ENCODE peak calls at places on chromosomes 12 and 14, in five cellular contexts. S is A673, D is mammary epithelial cell, C is suprapubic skin, N is lower leg skin. X is an unnamed sample.

GRCh38 chr12:39188689-39189088 is 254.2 kb downstream of the KIF21A start:
- DNase-seq in C (no peak), D (no peak), S (no peak), N (no peak), X (no peak)

GRCh38 chr14:94407906-94408305 is 19.5 kb upstream of the SERPINA1 start:
- DNase-seq in C (no peak), N (no peak), D (no peak), S (no peak), X (no peak)

GRCh38 chr14:100341301-100342031 is 18.3 kb downstream of the SLC25A47 start:
- DNase-seq in N (peak), S (no peak), C (peak), D (peak), X (peak)

GRCh38 chr14:73718742-73719251 is 4.6 kb upstream of the PNMA1 start:
- DNase-seq in D (no peak), N (peak), S (no peak), C (no peak), X (no peak)

GRCh38 chr14:21087294-21088091 is 11.0 kb downstream of the ZNF219 start:
- DNase-seq in N (peak), D (peak), S (peak), C (no peak), X (peak)

GRCh38 chr14:61332658-61333029 is 11.3 kb downstream of the PRKCH start:
- DNase-seq in S (no peak), D (no peak), N (no peak), C (no peak), X (no peak)

GRCh38 chr12:132848521-132848920 is 19.9 kb upstream of the GOLGA3 start:
- DNase-seq in S (no peak), C (no peak), N (no peak), D (no peak), X (no peak)

GRCh38 chr12:52522346-52523011 is 2.3 kb upstream of the KRT5 start:
- DNase-seq in S (peak), N (peak), D (peak), C (peak), X (no peak)

GRCh38 chr12:30687265-30687986 is 8.2 kb downstream of the IPO8 start:
- DNase-seq in S (no peak), C (no peak), D (no peak), N (no peak), X (no peak)

GRCh38 chr12:50397122-50397650 is 777 bp upstream of the FAM186A start:
- DNase-seq in C (peak), N (peak), D (peak), S (no peak), X (no peak)

GRCh38 chr12:114918535-114919233 is 234.7 kb upstream of the TBX3 start:
- DNase-seq in C (no peak), D (peak), N (no peak), S (no peak), X (no peak)

GRCh38 chr12:31837913-31838312 is 109.1 kb upstream of the AMN1 start:
- DNase-seq in D (no peak), S (no peak), C (no peak), N (no peak), X (no peak)

GRCh38 chr14:23364164-23364571 is 804 bp downstream of the EFS start:
- DNase-seq in N (peak), S (peak), C (no peak), D (no peak), X (no peak)

GRCh38 chr12:40058721-40059190 is 47.1 kb downstream of the SLC2A13 start:
- DNase-seq in N (no peak), S (peak), C (no peak), D (peak), X (no peak)

GRCh38 chr14:24058260-24058950 is 6.6 kb downstream of the CARMIL3 start:
- DNase-seq in N (no peak), D (peak), S (peak), C (no peak), X (peak)

GRCh38 chr14:70585221-70585620 is 15.2 kb downstream of the MED6 start:
- DNase-seq in N (no peak), S (peak), C (no peak), D (peak), X (no peak)

GRCh38 chr14:105316968-105317498 is 2.5 kb downstream of the PACS2 start:
- DNase-seq in S (no peak), N (no peak), C (no peak), D (no peak), X (no peak)

GRCh38 chr14:102439556-102439955 is 70.0 kb downstream of the ANKRD9 start:
- DNase-seq in N (no peak), C (no peak), D (no peak), S (no peak), X (no peak)

GRCh38 chr12:6605425-6606330 is 1.5 kb downstream of the CHD4 start:
- DNase-seq in N (no peak), S (peak), D (peak), C (no peak), X (peak)

GRCh38 chr12:116880817-116881324 is 370 bp downstream of the HRK start:
- DNase-seq in N (no peak), C (no peak), D (peak), S (peak), X (no peak)

GRCh38 chr12:29428630-29429029 is 47.7 kb upstream of the ERGIC2 start:
- DNase-seq in C (no peak), S (peak), D (peak), N (no peak), X (peak)

GRCh38 chr12:77031745-77032144 is 33.6 kb downstream of the E2F7 start:
- DNase-seq in N (no peak), D (peak), C (no peak), S (no peak), X (no peak)

GRCh38 chr14:88189040-88189839 is 133.8 kb downstream of the KCNK10 start:
- DNase-seq in D (peak), C (no peak), N (no peak), S (peak), X (no peak)

GRCh38 chr12:51863363-51863920 is 14.9 kb upstream of the FIGNL2 start:
- DNase-seq in S (no peak), D (no peak), C (no peak), N (no peak), X (no peak)

DNA sequence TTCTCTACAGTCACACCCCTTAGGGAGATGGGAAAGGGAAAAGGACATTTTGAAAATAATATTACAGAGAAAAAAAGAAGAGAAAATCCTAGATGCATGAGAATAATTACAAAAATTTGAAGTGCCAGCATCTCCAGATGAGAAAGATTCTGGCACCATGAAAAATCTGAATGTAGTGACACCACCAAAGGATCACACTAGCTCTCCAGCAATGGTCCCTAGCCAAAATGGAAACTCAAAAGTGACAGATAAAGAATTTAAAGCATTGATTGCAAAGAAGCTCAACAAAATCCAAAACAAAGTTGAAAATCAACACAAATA is 27.4 kb upstream of the GARIN6 start:
- DNase-seq in S (no peak), D (no peak), C (no peak), N (no peak), X (no peak)
- TF ChIP-seq CTCF in S (no peak), D (no peak), C (no peak), N (no peak), X (peak)

DNA sequence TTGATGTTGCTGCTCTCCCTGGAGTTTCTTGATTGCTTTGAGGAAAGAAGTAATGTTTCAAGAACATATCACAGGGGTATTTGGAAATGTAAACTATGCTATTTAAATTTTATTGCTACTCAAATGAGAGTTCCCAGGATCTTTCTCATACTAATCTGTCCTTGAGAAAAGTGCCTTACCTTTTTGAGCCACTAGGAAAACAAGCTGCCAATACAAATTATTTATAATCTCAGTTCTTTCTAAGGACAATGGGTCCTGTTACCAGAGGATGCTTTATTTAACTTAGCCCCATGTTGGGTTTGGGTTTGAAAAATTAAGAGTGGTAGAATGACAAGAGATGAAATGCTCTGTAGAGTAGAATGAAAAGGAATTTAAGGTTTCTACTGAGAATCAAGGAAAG is 258.2 kb upstream of the PRKD1 start:
- DNase-seq in S (no peak), N (no peak), C (no peak), D (no peak), X (no peak)
- TF ChIP-seq CTCF in S (peak), N (no peak), C (no peak), D (peak), X (no peak)

GRCh38 chr12:89179245-89179644 is 173.1 kb downstream of the DUSP6 start:
- DNase-seq in C (no peak), N (no peak), D (no peak), S (no peak), X (no peak)
- TF ChIP-seq CTCF in C (no peak), N (no peak), D (no peak), S (no peak), X (no peak)

GRCh38 chr14:97446087-97446486 is 648.9 kb downstream of the VRK1 start:
- DNase-seq in S (no peak), N (no peak), D (no peak), C (no peak), X (no peak)
- TF ChIP-seq CTCF in S (peak), N (no peak), D (no peak), C (no peak), X (no peak)

DNA sequence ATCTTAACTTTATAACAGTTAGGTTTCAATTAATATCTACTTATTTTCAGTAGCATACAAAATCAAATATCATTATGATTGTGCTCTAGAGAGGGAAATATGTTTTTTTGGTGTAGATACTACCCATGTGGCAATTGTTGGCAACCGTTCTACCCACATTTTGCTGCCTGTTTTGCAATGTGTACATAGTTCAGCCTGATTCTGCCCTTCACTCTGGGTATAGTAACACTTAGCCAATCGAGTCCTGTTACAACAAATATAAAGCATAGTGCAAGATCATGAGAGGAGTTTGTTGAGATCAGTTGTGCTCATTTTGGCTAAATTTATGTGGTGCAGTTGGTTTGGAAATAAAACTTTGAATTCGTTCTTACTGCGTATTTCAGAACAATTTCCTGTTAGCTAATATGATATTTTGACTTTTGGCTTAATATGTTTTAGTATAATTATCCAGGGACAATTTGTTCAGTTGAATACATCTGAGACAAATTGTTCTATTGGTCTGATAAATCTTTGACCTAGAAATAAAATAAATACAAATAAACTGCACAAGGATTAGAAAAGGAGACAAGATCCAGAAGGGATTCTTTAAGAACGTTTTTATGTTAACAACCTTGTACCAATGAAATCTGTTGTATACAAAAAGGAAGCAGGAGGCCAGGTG is 76.9 kb downstream of the ATF7IP start:
- DNase-seq in C (no peak), N (no peak), S (no peak), D (no peak), X (no peak)
- TF ChIP-seq CTCF in C (no peak), N (no peak), S (no peak), D (no peak), X (no peak)

DNA sequence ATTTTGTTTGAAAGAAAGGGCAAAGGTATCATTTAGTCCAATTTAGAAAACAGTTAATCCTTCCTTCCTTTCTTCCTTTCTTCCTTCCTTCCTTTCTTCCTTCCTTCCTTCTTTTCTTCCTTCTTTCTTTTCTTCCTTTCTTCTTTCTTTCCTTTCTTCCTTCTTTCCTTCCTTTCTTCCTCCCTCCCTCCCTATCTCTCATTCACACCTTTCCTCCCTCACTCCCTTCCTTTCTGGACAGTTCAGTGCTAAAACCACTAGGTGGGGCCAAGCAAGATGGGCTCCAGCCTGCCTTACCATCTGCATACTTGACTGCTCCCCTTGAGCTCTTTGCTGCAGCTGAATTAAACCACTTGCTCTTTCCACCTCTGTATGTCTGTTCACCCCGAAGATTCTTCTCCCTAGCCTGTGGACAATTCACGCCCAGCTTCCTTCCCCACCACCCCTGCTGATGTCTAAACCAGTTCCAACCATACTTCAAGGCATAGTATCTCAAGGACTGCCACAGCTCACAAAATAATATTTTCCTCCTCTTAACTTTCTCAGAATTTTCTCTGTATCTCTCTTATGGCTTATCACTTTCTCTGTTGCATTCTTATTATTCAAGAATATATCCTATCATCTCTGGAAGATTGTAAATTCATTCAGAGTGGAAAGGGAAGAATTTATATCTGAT is 78.0 kb downstream of the DBX2 start:
- DNase-seq in N (no peak), S (peak), D (peak), C (no peak), X (no peak)
- TF ChIP-seq CTCF in N (no peak), S (peak), D (peak), C (no peak), X (no peak)

DNA sequence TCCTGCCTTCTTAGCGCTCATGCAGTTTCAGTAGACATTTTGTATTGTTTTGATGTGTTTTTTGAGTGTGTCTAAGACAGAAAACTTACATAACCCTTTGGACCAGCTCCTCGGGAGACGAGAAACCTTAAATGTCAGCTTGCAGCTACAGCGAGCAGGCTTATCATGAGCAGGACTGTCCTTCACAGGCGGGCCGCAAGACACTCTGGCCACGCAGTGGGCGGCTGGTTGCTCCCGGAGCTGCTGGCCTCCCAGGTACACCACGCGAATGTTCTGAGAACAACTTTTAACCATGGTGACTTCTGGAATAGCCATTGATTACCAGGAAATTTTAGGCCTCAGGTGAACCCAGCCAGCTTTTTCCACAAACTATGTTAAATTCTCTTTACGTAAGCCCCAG is 164.1 kb upstream of the DIO3 start:
- DNase-seq in D (no peak), N (no peak), C (no peak), S (no peak), X (no peak)
- TF ChIP-seq CTCF in D (no peak), N (no peak), C (no peak), S (no peak), X (no peak)

DNA sequence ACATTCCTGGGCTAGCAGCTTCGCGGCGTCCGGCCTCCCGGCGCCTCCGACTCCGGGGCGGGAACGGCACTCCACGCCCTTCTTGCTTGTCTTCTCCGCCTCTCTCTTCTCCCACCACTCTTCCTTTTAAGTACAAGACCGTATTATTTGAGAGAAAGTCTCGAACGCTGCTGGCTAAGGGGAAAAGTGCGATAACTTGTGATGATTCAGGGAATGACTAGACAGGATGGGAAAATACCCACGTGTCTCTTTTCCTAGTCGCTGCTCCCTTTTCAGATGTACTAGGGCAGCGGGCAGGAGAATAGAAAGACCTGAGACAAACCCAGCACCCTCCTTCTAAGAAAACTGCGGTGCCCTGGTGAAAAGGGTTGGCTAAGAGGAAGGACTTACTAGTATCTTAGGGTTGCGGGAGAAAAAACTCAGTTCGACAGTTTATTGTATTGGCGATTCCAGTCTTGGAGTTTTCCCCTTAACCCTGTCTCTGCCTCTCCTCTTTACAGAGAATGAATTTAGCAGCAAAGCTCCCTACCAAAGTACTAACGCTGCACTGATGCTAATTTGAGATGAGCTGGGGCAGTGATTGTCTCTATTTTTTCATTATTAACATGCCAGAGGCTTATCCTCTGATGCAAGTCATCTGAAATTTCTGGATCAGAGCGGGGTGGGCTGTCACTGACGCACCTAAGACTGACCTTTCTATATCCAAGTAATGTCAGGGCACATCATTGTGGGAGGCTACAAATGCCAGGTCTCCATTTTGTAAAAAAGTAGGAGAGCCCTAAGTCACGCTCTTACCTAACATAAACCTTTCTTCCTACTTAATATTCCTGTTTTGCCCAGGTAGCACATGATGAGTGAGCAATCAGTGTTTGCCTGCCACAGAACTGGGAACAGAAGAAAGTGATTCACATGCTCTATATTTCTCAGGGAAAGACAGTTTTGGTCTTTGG is 810 bp upstream of the PAWR start:
- DNase-seq in D (peak), C (no peak), N (no peak), S (peak), X (no peak)
- TF ChIP-seq CTCF in D (no peak), C (no peak), N (no peak), S (no peak), X (no peak)

GRCh38 chr14:96309907-96310330 is 53.2 kb downstream of the ATG2B start:
- DNase-seq in S (peak), N (no peak), C (no peak), D (no peak), X (no peak)
- TF ChIP-seq CTCF in S (peak), N (no peak), C (no peak), D (no peak), X (no peak)